ENCODE peak calls at places on chromosomes 4 and X, in ten cellular contexts. W is A549; G is activated CD4-positive, alpha-beta T cell treated with anti-CD3 and anti-CD28 coated beads, Interleukin-2, amount 50 U/mL, for 1 hour; E is MV-4-11; C is activated B cell treated with CpG ODN at 0.5 μM for 24 hours; F is NCI-H1436; X is mucosa of descending colon; A is T-helper 9 cell; T is caudate nucleus; N is neural crest cell. U is an unnamed sample.

GRCh38 chrX:153669174-153669890 is 4.3 kb downstream of the PNCK start:
- DNase-seq in A (peak; percentile 51), F (peak; percentile 16), N (no peak), C (peak; percentile 50), X (no peak), E (no peak), T (no peak), G (peak; percentile 45), W (peak; percentile 55), U (peak; percentile 17)

GRCh38 chr4:152458801-152459302 is 77.0 kb downstream of the FBXW7 start:
- DNase-seq in N (no peak), W (no peak), F (no peak), X (no peak), C (no peak), G (no peak), E (peak; percentile 75), A (no peak), T (no peak), U (no peak)

GRCh38 chr4:10072420-10073017 is 44.1 kb downstream of the WDR1 start:
- DNase-seq in G (no peak), T (no peak), N (no peak), A (no peak), E (no peak), W (no peak), F (no peak), X (no peak), C (no peak), U (no peak)

GRCh38 chr4:16202598-16202997 is 23.7 kb downstream of the TAPT1 start:
- DNase-seq in T (no peak), W (no peak), F (no peak), N (no peak), E (no peak), C (no peak), X (no peak), G (no peak), A (no peak), U (no peak)

GRCh38 chr4:5893013-5893580 is at the start of gene CRMP1:
- DNase-seq in A (no peak), C (no peak), E (no peak), W (no peak), N (peak; percentile 55), G (no peak), F (peak; percentile 73), X (no peak), T (no peak), U (no peak)

GRCh38 chrX:64204252-64204651 is 1.3 kb downstream of the AMER1 start:
- DNase-seq in N (peak; percentile 2), A (no peak), W (no peak), E (no peak), F (no peak), C (no peak), G (no peak), T (peak; percentile 2), X (peak; percentile 8), U (no peak)

GRCh38 chr4:185359767-185360446 is 35.8 kb downstream of the LRP2BP start:
- DNase-seq in A (no peak), T (no peak), F (no peak), X (no peak), W (no peak), C (no peak), E (no peak), G (no peak), N (no peak), U (no peak)

GRCh38 chr4:107616838-107617389 is 103.1 kb downstream of the PAPSS1 start:
- DNase-seq in X (no peak), F (no peak), T (no peak), C (no peak), W (no peak), G (no peak), E (no peak), N (no peak), A (no peak), U (no peak)

GRCh38 chrX:47751670-47752069 is 85.0 kb upstream of the ZNF81 start:
- DNase-seq in E (no peak), T (peak; percentile 0), X (peak; percentile 56), G (peak; percentile 5), C (no peak), W (no peak), A (peak; percentile 1), F (no peak), N (no peak), U (no peak)